ENCODE peak calls at places on chromosomes 5 and 9, in six cellular contexts. One of them, this sample, is unnamed.

GRCh38 chr5:96626956-96627355 is 35.2 kb upstream of the CAST start:
- DNase-seq in pancreas: no peak
- DNase-seq in astrocyte: peak
- DNase-seq in CD8-positive, alpha-beta T cell: no peak
- DNase-seq in neuronal stem cell: no peak
- DNase-seq in PC-3: peak
- DNase-seq in this sample: no peak

GRCh38 chr9:127977877-127978647 is 2.7 kb downstream of the EEIG1 start:
- DNase-seq in pancreas: peak
- DNase-seq in astrocyte: peak
- DNase-seq in CD8-positive, alpha-beta T cell: no peak
- DNase-seq in neuronal stem cell: no peak
- DNase-seq in PC-3: peak
- DNase-seq in this sample: no peak

GRCh38 chr5:168530751-168531150 is 1.6 kb downstream of the FBLL1 start:
- DNase-seq in pancreas: no peak
- DNase-seq in astrocyte: peak
- DNase-seq in CD8-positive, alpha-beta T cell: no peak
- DNase-seq in neuronal stem cell: no peak
- DNase-seq in PC-3: peak
- DNase-seq in this sample: no peak

GRCh38 chr5:117302949-117303348 is 728.3 kb upstream of the SEMA6A start:
- DNase-seq in pancreas: no peak
- DNase-seq in astrocyte: no peak
- DNase-seq in CD8-positive, alpha-beta T cell: no peak
- DNase-seq in neuronal stem cell: no peak
- DNase-seq in PC-3: no peak
- DNase-seq in this sample: no peak

GRCh38 chr5:115472601-115473000 is 72.0 kb downstream of the FEM1C start:
- DNase-seq in pancreas: no peak
- DNase-seq in astrocyte: no peak
- DNase-seq in CD8-positive, alpha-beta T cell: no peak
- DNase-seq in neuronal stem cell: no peak
- DNase-seq in PC-3: no peak
- DNase-seq in this sample: no peak

GRCh38 chr9:93167838-93168237 is 16.1 kb upstream of the WNK2 start:
- DNase-seq in pancreas: no peak
- DNase-seq in astrocyte: no peak
- DNase-seq in CD8-positive, alpha-beta T cell: no peak
- DNase-seq in neuronal stem cell: no peak
- DNase-seq in PC-3: no peak
- DNase-seq in this sample: no peak

GRCh38 chr5:144028058-144028457 is 142.4 kb downstream of the YIPF5 start:
- DNase-seq in pancreas: no peak
- DNase-seq in astrocyte: peak
- DNase-seq in CD8-positive, alpha-beta T cell: no peak
- DNase-seq in neuronal stem cell: no peak
- DNase-seq in PC-3: no peak
- DNase-seq in this sample: no peak

GRCh38 chr9:136095028-136095494 is at the start of gene NACC2:
- DNase-seq in pancreas: peak
- DNase-seq in astrocyte: peak
- DNase-seq in CD8-positive, alpha-beta T cell: no peak
- DNase-seq in neuronal stem cell: peak
- DNase-seq in PC-3: peak
- DNase-seq in this sample: no peak

GRCh38 chr9:98859941-98860340 is 52.5 kb downstream of the GALNT12 start:
- DNase-seq in pancreas: no peak
- DNase-seq in astrocyte: no peak
- DNase-seq in CD8-positive, alpha-beta T cell: no peak
- DNase-seq in neuronal stem cell: no peak
- DNase-seq in PC-3: no peak
- DNase-seq in this sample: no peak

GRCh38 chr9:25421560-25421959 is 256.7 kb downstream of the TUSC1 start:
- DNase-seq in pancreas: no peak
- DNase-seq in astrocyte: no peak
- DNase-seq in CD8-positive, alpha-beta T cell: no peak
- DNase-seq in neuronal stem cell: no peak
- DNase-seq in PC-3: no peak
- DNase-seq in this sample: no peak

GRCh38 chr5:128736567-128736966 is 198.5 kb upstream of the FBN2 start:
- DNase-seq in pancreas: no peak
- DNase-seq in astrocyte: peak
- DNase-seq in CD8-positive, alpha-beta T cell: no peak
- DNase-seq in neuronal stem cell: no peak
- DNase-seq in PC-3: peak
- DNase-seq in this sample: no peak

GRCh38 chr5:169566202-169566601 is 17.4 kb upstream of the SPDL1 start:
- DNase-seq in pancreas: no peak
- DNase-seq in astrocyte: peak
- DNase-seq in CD8-positive, alpha-beta T cell: no peak
- DNase-seq in neuronal stem cell: no peak
- DNase-seq in PC-3: no peak
- DNase-seq in this sample: no peak

GRCh38 chr5:164335837-164336236 is 830.4 kb downstream of the MAT2B start:
- DNase-seq in pancreas: no peak
- DNase-seq in astrocyte: peak
- DNase-seq in CD8-positive, alpha-beta T cell: no peak
- DNase-seq in neuronal stem cell: no peak
- DNase-seq in PC-3: peak
- DNase-seq in this sample: no peak

GRCh38 chr5:75524071-75524470 is 12.4 kb downstream of the POLK start:
- DNase-seq in pancreas: no peak
- DNase-seq in astrocyte: no peak
- DNase-seq in CD8-positive, alpha-beta T cell: no peak
- DNase-seq in neuronal stem cell: no peak
- DNase-seq in PC-3: peak
- DNase-seq in this sample: no peak

GRCh38 chr5:1010641-1011046 is 2.0 kb downstream of the NKD2 start:
- DNase-seq in pancreas: no peak
- DNase-seq in astrocyte: no peak
- DNase-seq in CD8-positive, alpha-beta T cell: no peak
- DNase-seq in neuronal stem cell: no peak
- DNase-seq in PC-3: no peak
- DNase-seq in this sample: no peak

GRCh38 chr5:67165524-67166459 is 30.8 kb downstream of the CD180 start:
- DNase-seq in pancreas: peak
- DNase-seq in astrocyte: peak
- DNase-seq in CD8-positive, alpha-beta T cell: peak
- DNase-seq in neuronal stem cell: peak
- DNase-seq in PC-3: peak
- DNase-seq in this sample: peak

GRCh38 chr5:73968246-73968645 is 342.2 kb downstream of the ARHGEF28 start:
- DNase-seq in pancreas: no peak
- DNase-seq in astrocyte: no peak
- DNase-seq in CD8-positive, alpha-beta T cell: no peak
- DNase-seq in neuronal stem cell: no peak
- DNase-seq in PC-3: no peak
- DNase-seq in this sample: no peak

GRCh38 chr5:42875785-42876374 is 64.2 kb upstream of the SELENOP start:
- DNase-seq in pancreas: no peak
- DNase-seq in astrocyte: no peak
- DNase-seq in CD8-positive, alpha-beta T cell: no peak
- DNase-seq in neuronal stem cell: no peak
- DNase-seq in PC-3: no peak
- DNase-seq in this sample: no peak

GRCh38 chr5:174325961-174326360 is 280.5 kb downstream of the NSG2 start:
- DNase-seq in pancreas: no peak
- DNase-seq in astrocyte: no peak
- DNase-seq in CD8-positive, alpha-beta T cell: no peak
- DNase-seq in neuronal stem cell: no peak
- DNase-seq in PC-3: no peak
- DNase-seq in this sample: no peak

GRCh38 chr5:124746916-124747769 is 704 bp upstream of the ZNF608 start:
- DNase-seq in pancreas: peak
- DNase-seq in astrocyte: peak
- DNase-seq in CD8-positive, alpha-beta T cell: no peak
- DNase-seq in neuronal stem cell: peak
- DNase-seq in PC-3: peak
- DNase-seq in this sample: no peak

GRCh38 chr5:158955636-158956035 is 144.1 kb downstream of the EBF1 start:
- DNase-seq in pancreas: no peak
- DNase-seq in astrocyte: no peak
- DNase-seq in CD8-positive, alpha-beta T cell: no peak
- DNase-seq in neuronal stem cell: no peak
- DNase-seq in PC-3: no peak
- DNase-seq in this sample: no peak

GRCh38 chr5:163649522-163649921 is 144.1 kb downstream of the MAT2B start:
- DNase-seq in pancreas: peak
- DNase-seq in astrocyte: peak
- DNase-seq in CD8-positive, alpha-beta T cell: no peak
- DNase-seq in neuronal stem cell: no peak
- DNase-seq in PC-3: no peak
- DNase-seq in this sample: no peak

GRCh38 chr5:121967187-121967586 is 5.4 kb downstream of the SRFBP1 start:
- DNase-seq in pancreas: no peak
- DNase-seq in astrocyte: no peak
- DNase-seq in CD8-positive, alpha-beta T cell: no peak
- DNase-seq in neuronal stem cell: no peak
- DNase-seq in PC-3: peak
- DNase-seq in this sample: peak

GRCh38 chr5:121968910-121969607 is 7.3 kb downstream of the SRFBP1 start:
- DNase-seq in pancreas: no peak
- DNase-seq in astrocyte: peak
- DNase-seq in CD8-positive, alpha-beta T cell: no peak
- DNase-seq in neuronal stem cell: no peak
- DNase-seq in PC-3: peak
- DNase-seq in this sample: no peak

GRCh38 chr5:121962347-121962670 is 534 bp downstream of the SRFBP1 start:
- DNase-seq in pancreas: no peak
- DNase-seq in astrocyte: peak
- DNase-seq in CD8-positive, alpha-beta T cell: no peak
- DNase-seq in neuronal stem cell: no peak
- DNase-seq in PC-3: no peak
- DNase-seq in this sample: peak

GRCh38 chr5:121962943-121963342 is 1.2 kb downstream of the SRFBP1 start:
- DNase-seq in pancreas: no peak
- DNase-seq in astrocyte: no peak
- DNase-seq in CD8-positive, alpha-beta T cell: no peak
- DNase-seq in neuronal stem cell: no peak
- DNase-seq in PC-3: no peak
- DNase-seq in this sample: no peak

DNA sequence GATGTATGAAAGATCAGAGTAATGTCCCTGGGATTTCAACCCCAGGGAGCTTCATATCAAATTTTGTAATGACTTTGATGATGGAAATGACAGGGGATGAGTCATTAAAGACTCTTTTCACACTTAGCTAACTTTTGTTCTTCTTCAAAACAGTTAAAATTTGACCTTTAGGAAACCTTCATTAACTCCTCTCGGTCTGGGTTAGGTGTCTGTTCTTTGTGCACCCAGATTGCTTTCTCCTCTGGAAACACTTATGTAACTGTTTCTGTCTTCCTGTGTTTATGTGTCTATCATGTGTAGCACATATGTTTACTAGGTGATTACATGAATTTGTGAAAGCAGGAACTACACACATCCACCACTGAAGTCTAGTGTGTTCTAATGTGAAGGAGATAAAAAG is 1.6 kb downstream of the SRFBP1 start:
- DNase-seq in pancreas: no peak
- DNase-seq in astrocyte: no peak
- DNase-seq in CD8-positive, alpha-beta T cell: no peak
- DNase-seq in neuronal stem cell: no peak
- DNase-seq in PC-3: no peak
- DNase-seq in this sample: peak
- H3K27ac ChIP-seq in pancreas: no peak
- H3K27ac ChIP-seq in astrocyte: peak
- H3K27ac ChIP-seq in CD8-positive, alpha-beta T cell: no peak
- H3K27ac ChIP-seq in neuronal stem cell: no peak
- H3K27ac ChIP-seq in PC-3: no peak
- H3K27ac ChIP-seq in this sample: no peak

GRCh38 chr9:113528088-113528487 is 64.6 kb downstream of the RGS3 start:
- DNase-seq in pancreas: no peak
- DNase-seq in astrocyte: no peak
- DNase-seq in CD8-positive, alpha-beta T cell: no peak
- DNase-seq in neuronal stem cell: no peak
- DNase-seq in PC-3: no peak
- DNase-seq in this sample: no peak
- H3K27ac ChIP-seq in pancreas: no peak
- H3K27ac ChIP-seq in astrocyte: no peak
- H3K27ac ChIP-seq in CD8-positive, alpha-beta T cell: no peak
- H3K27ac ChIP-seq in neuronal stem cell: no peak
- H3K27ac ChIP-seq in PC-3: no peak
- H3K27ac ChIP-seq in this sample: no peak

DNA sequence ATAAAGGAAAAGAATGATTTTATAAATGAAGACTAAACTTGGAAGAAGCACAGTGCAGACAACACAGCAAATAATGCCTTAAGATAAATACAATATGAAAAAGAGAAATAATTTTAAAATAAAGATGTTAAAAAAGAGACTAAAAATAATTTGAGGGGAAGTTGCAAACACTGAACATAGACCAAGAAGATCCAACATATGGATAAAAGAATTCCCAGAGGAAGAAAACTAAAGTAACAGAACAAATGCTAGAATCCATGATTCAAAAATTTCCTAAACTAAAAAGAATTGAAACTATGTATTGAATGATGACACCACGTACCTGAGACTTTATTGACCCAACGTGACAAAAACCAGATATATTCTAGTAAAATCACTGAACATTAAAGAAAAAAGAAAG is 18.7 kb upstream of the SMIM23 start:
- DNase-seq in pancreas: no peak
- DNase-seq in astrocyte: no peak
- DNase-seq in CD8-positive, alpha-beta T cell: no peak
- DNase-seq in neuronal stem cell: no peak
- DNase-seq in PC-3: no peak
- DNase-seq in this sample: no peak
- H3K27ac ChIP-seq in pancreas: no peak
- H3K27ac ChIP-seq in astrocyte: no peak
- H3K27ac ChIP-seq in CD8-positive, alpha-beta T cell: no peak
- H3K27ac ChIP-seq in neuronal stem cell: no peak
- H3K27ac ChIP-seq in PC-3: no peak
- H3K27ac ChIP-seq in this sample: no peak

DNA sequence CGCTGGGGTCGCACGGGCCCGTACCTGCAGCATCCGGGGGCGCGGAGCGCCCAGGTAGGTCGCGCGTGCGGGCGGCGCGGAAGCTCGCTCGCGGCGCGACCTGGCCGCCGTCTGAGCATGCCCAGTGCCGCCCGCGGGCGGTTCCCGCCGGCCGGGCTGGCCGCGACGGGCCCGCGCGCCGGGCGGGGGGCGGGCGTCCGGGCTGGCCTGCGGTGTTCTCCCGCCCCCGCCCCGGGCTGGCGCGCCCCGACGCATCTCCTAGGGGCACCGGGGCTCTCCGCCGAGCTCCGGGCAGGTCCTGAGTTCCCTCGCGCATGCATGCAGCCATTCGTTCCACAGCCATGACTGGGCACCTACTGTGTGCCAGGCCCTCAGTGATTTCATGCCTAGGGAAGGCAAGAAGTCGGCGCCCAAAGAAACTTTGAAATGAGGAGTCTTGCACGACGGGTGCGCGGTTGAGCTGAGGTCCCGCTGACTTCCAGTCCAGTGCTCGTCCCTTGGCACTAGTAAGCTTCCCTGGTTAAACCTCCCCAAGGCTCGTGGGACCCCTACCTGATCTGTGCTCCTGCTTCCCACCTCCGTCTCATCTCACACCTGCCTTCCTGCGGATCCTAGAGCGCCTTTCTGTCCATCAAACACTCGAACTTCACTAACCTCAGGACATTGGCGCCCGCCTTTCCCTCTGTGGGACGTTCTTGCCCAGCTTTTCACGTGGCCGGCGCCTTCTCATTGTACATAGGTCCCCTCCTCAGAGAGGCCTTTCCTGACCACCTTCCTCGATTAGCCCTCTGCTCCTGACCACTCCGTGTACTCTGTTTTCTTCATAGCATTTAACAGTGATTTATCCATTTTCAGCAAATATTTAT is at the start of gene PTPN3:
- DNase-seq in pancreas: no peak
- DNase-seq in astrocyte: no peak
- DNase-seq in CD8-positive, alpha-beta T cell: no peak
- DNase-seq in neuronal stem cell: no peak
- DNase-seq in PC-3: peak
- DNase-seq in this sample: no peak
- H3K27ac ChIP-seq in pancreas: peak
- H3K27ac ChIP-seq in astrocyte: no peak
- H3K27ac ChIP-seq in CD8-positive, alpha-beta T cell: no peak
- H3K27ac ChIP-seq in neuronal stem cell: no peak
- H3K27ac ChIP-seq in PC-3: no peak
- H3K27ac ChIP-seq in this sample: no peak